ENCODE peak calls at places on chromosomes 4 and X, in seven cellular contexts. One of them, this sample, is unnamed.

GRCh38 chrX:16022580-16023170 is 100.7 kb upstream of the GRPR start:
- DNase-seq in foreskin fibroblast: peak
- DNase-seq in suprapubic skin: no peak
- DNase-seq in fibroblast of mammary gland: peak
- DNase-seq in left ventricle myocardium inferior: no peak
- DNase-seq in neural progenitor cell: no peak
- DNase-seq in neuronal stem cell: no peak
- DNase-seq in this sample: peak

GRCh38 chrX:56784666-56785065 is 55.6 kb downstream of the NBDY start:
- DNase-seq in neuronal stem cell: no peak
- DNase-seq in suprapubic skin: peak
- DNase-seq in fibroblast of mammary gland: no peak
- DNase-seq in left ventricle myocardium inferior: no peak
- DNase-seq in foreskin fibroblast: no peak
- DNase-seq in neural progenitor cell: no peak
- DNase-seq in this sample: no peak

GRCh38 chrX:71935542-71935941 is 24.9 kb downstream of the NHSL2 start:
- DNase-seq in neural progenitor cell: peak
- DNase-seq in neuronal stem cell: peak
- DNase-seq in suprapubic skin: no peak
- DNase-seq in fibroblast of mammary gland: no peak
- DNase-seq in left ventricle myocardium inferior: no peak
- DNase-seq in foreskin fibroblast: no peak
- DNase-seq in this sample: no peak

GRCh38 chrX:40936827-40937226 is 148.4 kb upstream of the USP9X start:
- DNase-seq in left ventricle myocardium inferior: no peak
- DNase-seq in neuronal stem cell: no peak
- DNase-seq in neural progenitor cell: no peak
- DNase-seq in suprapubic skin: no peak
- DNase-seq in fibroblast of mammary gland: no peak
- DNase-seq in foreskin fibroblast: no peak
- DNase-seq in this sample: no peak

GRCh38 chr4:336099-336892 is 1.3 kb upstream of the ZNF141 start:
- DNase-seq in fibroblast of mammary gland: peak
- DNase-seq in suprapubic skin: no peak
- DNase-seq in left ventricle myocardium inferior: peak
- DNase-seq in foreskin fibroblast: peak
- DNase-seq in neural progenitor cell: peak
- DNase-seq in neuronal stem cell: peak
- DNase-seq in this sample: no peak

GRCh38 chrX:16822723-16823122 is 36.5 kb downstream of the TXLNG start:
- DNase-seq in fibroblast of mammary gland: peak
- DNase-seq in foreskin fibroblast: peak
- DNase-seq in left ventricle myocardium inferior: no peak
- DNase-seq in suprapubic skin: no peak
- DNase-seq in neural progenitor cell: no peak
- DNase-seq in neuronal stem cell: no peak
- DNase-seq in this sample: peak

GRCh38 chr4:16250665-16251365 is 24.5 kb upstream of the TAPT1 start:
- DNase-seq in neuronal stem cell: no peak
- DNase-seq in left ventricle myocardium inferior: no peak
- DNase-seq in fibroblast of mammary gland: no peak
- DNase-seq in foreskin fibroblast: peak
- DNase-seq in suprapubic skin: no peak
- DNase-seq in neural progenitor cell: peak
- DNase-seq in this sample: peak

GRCh38 chr4:24856586-24856985 is 56.3 kb downstream of the CCDC149 start:
- DNase-seq in fibroblast of mammary gland: peak
- DNase-seq in neural progenitor cell: peak
- DNase-seq in neuronal stem cell: no peak
- DNase-seq in suprapubic skin: no peak
- DNase-seq in left ventricle myocardium inferior: no peak
- DNase-seq in foreskin fibroblast: peak
- DNase-seq in this sample: peak

GRCh38 chr4:170978990-170979389 is 834.2 kb upstream of the GALNTL6 start:
- DNase-seq in fibroblast of mammary gland: no peak
- DNase-seq in left ventricle myocardium inferior: no peak
- DNase-seq in suprapubic skin: no peak
- DNase-seq in neuronal stem cell: no peak
- DNase-seq in neural progenitor cell: no peak
- DNase-seq in foreskin fibroblast: no peak
- DNase-seq in this sample: no peak
- H3K4me3 ChIP-seq in fibroblast of mammary gland: no peak
- H3K4me3 ChIP-seq in left ventricle myocardium inferior: no peak
- H3K4me3 ChIP-seq in suprapubic skin: no peak
- H3K4me3 ChIP-seq in neuronal stem cell: no peak
- H3K4me3 ChIP-seq in neural progenitor cell: no peak
- H3K4me3 ChIP-seq in foreskin fibroblast: no peak
- H3K4me3 ChIP-seq in this sample: no peak

GRCh38 chr4:2799971-2800690 is 7.2 kb downstream of the SH3BP2 start:
- DNase-seq in neuronal stem cell: no peak
- DNase-seq in neural progenitor cell: no peak
- DNase-seq in fibroblast of mammary gland: no peak
- DNase-seq in foreskin fibroblast: peak
- DNase-seq in suprapubic skin: peak
- DNase-seq in left ventricle myocardium inferior: peak
- DNase-seq in this sample: no peak
- H3K4me3 ChIP-seq in neuronal stem cell: no peak
- H3K4me3 ChIP-seq in neural progenitor cell: no peak
- H3K4me3 ChIP-seq in fibroblast of mammary gland: no peak
- H3K4me3 ChIP-seq in foreskin fibroblast: no peak
- H3K4me3 ChIP-seq in suprapubic skin: peak
- H3K4me3 ChIP-seq in left ventricle myocardium inferior: peak
- H3K4me3 ChIP-seq in this sample: no peak

GRCh38 chr4:87078987-87079469 is 141.4 kb downstream of the KLHL8 start:
- DNase-seq in suprapubic skin: peak
- DNase-seq in neuronal stem cell: no peak
- DNase-seq in foreskin fibroblast: peak
- DNase-seq in left ventricle myocardium inferior: peak
- DNase-seq in fibroblast of mammary gland: peak
- DNase-seq in neural progenitor cell: no peak
- DNase-seq in this sample: peak
- H3K4me3 ChIP-seq in suprapubic skin: no peak
- H3K4me3 ChIP-seq in neuronal stem cell: no peak
- H3K4me3 ChIP-seq in foreskin fibroblast: no peak
- H3K4me3 ChIP-seq in left ventricle myocardium inferior: peak
- H3K4me3 ChIP-seq in fibroblast of mammary gland: no peak
- H3K4me3 ChIP-seq in neural progenitor cell: no peak
- H3K4me3 ChIP-seq in this sample: no peak

GRCh38 chrX:139691843-139692505 is 16.0 kb downstream of the MCF2 start:
- DNase-seq in foreskin fibroblast: peak
- DNase-seq in suprapubic skin: no peak
- DNase-seq in neural progenitor cell: peak
- DNase-seq in left ventricle myocardium inferior: no peak
- DNase-seq in neuronal stem cell: peak
- DNase-seq in fibroblast of mammary gland: no peak
- DNase-seq in this sample: no peak

GRCh38 chrX:139691493-139691842 is 16.5 kb downstream of the MCF2 start:
- DNase-seq in foreskin fibroblast: peak
- DNase-seq in fibroblast of mammary gland: peak
- DNase-seq in suprapubic skin: no peak
- DNase-seq in left ventricle myocardium inferior: peak
- DNase-seq in neural progenitor cell: peak
- DNase-seq in neuronal stem cell: no peak
- DNase-seq in this sample: no peak

GRCh38 chrX:139692506-139692849 is 15.5 kb downstream of the MCF2 start:
- DNase-seq in left ventricle myocardium inferior: no peak
- DNase-seq in suprapubic skin: no peak
- DNase-seq in neuronal stem cell: no peak
- DNase-seq in fibroblast of mammary gland: peak
- DNase-seq in neural progenitor cell: no peak
- DNase-seq in foreskin fibroblast: peak
- DNase-seq in this sample: no peak

GRCh38 chrX:139692908-139693307 is 15.1 kb downstream of the MCF2 start:
- DNase-seq in foreskin fibroblast: no peak
- DNase-seq in left ventricle myocardium inferior: no peak
- DNase-seq in suprapubic skin: no peak
- DNase-seq in neuronal stem cell: no peak
- DNase-seq in neural progenitor cell: no peak
- DNase-seq in fibroblast of mammary gland: no peak
- DNase-seq in this sample: no peak
- H3K4me3 ChIP-seq in foreskin fibroblast: peak
- H3K4me3 ChIP-seq in left ventricle myocardium inferior: peak
- H3K4me3 ChIP-seq in suprapubic skin: peak
- H3K4me3 ChIP-seq in neuronal stem cell: no peak
- H3K4me3 ChIP-seq in neural progenitor cell: no peak
- H3K4me3 ChIP-seq in fibroblast of mammary gland: no peak
- H3K4me3 ChIP-seq in this sample: no peak

DNA sequence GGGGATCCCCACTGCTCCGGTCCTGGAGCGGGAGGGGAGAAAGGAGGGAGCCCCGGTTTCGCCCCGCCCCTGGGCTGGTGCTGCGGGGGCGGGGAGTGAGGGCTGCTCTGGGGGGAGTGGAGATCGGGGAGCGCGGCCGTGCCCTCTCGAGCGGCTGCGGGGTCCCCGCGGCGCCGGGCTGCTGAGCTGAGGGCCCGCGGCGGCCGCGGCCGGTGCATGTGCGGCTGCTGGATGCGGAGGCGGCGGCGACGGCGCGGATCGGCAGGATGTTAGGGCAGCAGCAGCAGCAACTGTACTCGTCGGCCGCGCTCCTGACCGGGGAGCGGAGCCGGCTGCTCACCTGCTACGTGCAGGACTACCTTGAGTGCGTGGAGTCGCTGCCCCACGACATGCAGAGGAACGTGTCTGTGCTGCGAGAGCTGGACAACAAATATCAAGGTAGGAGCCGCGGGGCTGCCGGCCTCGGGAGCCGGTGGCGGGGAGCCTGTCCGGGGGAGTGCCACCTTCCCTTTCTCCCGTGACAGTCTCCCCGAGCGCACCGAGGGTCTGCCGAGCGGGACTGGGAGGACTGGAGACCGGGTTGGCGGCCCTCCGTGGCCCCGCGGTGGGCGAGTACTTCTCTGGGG is at the start of gene ING2:
- DNase-seq in foreskin fibroblast: peak
- DNase-seq in neural progenitor cell: peak
- DNase-seq in suprapubic skin: peak
- DNase-seq in left ventricle myocardium inferior: peak
- DNase-seq in fibroblast of mammary gland: no peak
- DNase-seq in neuronal stem cell: no peak
- DNase-seq in this sample: peak
- H3K4me3 ChIP-seq in foreskin fibroblast: peak
- H3K4me3 ChIP-seq in neural progenitor cell: peak
- H3K4me3 ChIP-seq in suprapubic skin: peak
- H3K4me3 ChIP-seq in left ventricle myocardium inferior: peak
- H3K4me3 ChIP-seq in fibroblast of mammary gland: peak
- H3K4me3 ChIP-seq in neuronal stem cell: peak
- H3K4me3 ChIP-seq in this sample: peak

GRCh38 chr4:183527326-183527725 is 22.5 kb downstream of the ING2 start:
- DNase-seq in foreskin fibroblast: no peak
- DNase-seq in neuronal stem cell: no peak
- DNase-seq in fibroblast of mammary gland: no peak
- DNase-seq in neural progenitor cell: no peak
- DNase-seq in suprapubic skin: no peak
- DNase-seq in left ventricle myocardium inferior: no peak
- DNase-seq in this sample: no peak
- H3K4me3 ChIP-seq in foreskin fibroblast: no peak
- H3K4me3 ChIP-seq in neuronal stem cell: no peak
- H3K4me3 ChIP-seq in fibroblast of mammary gland: no peak
- H3K4me3 ChIP-seq in neural progenitor cell: no peak
- H3K4me3 ChIP-seq in suprapubic skin: no peak
- H3K4me3 ChIP-seq in left ventricle myocardium inferior: no peak
- H3K4me3 ChIP-seq in this sample: no peak

GRCh38 chr4:7190668-7191545 is 1.4 kb upstream of the SORCS2 start:
- DNase-seq in neural progenitor cell: no peak
- DNase-seq in left ventricle myocardium inferior: no peak
- DNase-seq in foreskin fibroblast: no peak
- DNase-seq in neuronal stem cell: no peak
- DNase-seq in suprapubic skin: peak
- DNase-seq in fibroblast of mammary gland: no peak
- DNase-seq in this sample: no peak

GRCh38 chr4:7190278-7190594 is 2.1 kb upstream of the SORCS2 start:
- DNase-seq in neural progenitor cell: no peak
- DNase-seq in neuronal stem cell: no peak
- DNase-seq in suprapubic skin: no peak
- DNase-seq in left ventricle myocardium inferior: no peak
- DNase-seq in foreskin fibroblast: no peak
- DNase-seq in fibroblast of mammary gland: no peak
- DNase-seq in this sample: no peak

GRCh38 chr4:7193040-7193958 is 961 bp downstream of the SORCS2 start:
- DNase-seq in foreskin fibroblast: peak
- DNase-seq in suprapubic skin: peak
- DNase-seq in neural progenitor cell: peak
- DNase-seq in left ventricle myocardium inferior: no peak
- DNase-seq in neuronal stem cell: no peak
- DNase-seq in fibroblast of mammary gland: no peak
- DNase-seq in this sample: no peak

GRCh38 chr4:7192252-7193039 is at the start of gene SORCS2:
- DNase-seq in foreskin fibroblast: peak
- DNase-seq in suprapubic skin: no peak
- DNase-seq in neural progenitor cell: peak
- DNase-seq in left ventricle myocardium inferior: peak
- DNase-seq in neuronal stem cell: peak
- DNase-seq in fibroblast of mammary gland: peak
- DNase-seq in this sample: no peak

DNA sequence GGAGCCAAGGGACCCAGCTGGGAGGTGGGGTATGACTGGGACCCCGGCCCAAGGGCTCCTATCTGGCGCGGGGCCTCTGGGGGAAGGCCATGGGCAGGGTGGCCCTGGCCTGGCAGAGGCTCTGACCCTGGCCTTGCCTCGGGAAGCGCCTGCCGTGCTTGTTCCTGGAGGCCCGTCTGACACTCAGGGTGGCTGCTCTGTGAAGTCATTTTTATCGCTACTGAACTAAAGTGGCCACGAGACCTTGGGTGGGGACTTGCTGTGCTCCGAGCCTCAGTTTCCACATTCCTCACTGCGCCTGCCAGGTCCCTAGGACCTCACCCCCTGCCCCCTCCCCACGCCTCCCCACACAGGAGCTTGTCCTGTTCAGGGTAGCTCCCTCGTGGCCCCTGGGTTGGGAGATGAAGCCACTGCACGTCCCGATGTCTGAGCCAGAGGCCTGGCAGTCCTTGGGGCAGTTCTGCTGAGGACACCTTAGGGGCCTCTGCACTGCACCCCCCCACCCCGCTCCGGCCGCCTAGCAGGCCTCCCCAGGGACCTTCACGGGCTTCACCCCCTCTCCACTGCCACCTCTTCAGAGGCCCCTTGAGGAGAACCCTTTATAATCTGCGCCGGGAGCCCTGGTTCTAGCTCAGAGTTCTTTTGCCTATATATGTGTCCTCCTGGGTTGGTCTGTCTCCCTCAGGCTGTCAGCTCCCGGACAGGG is 639 bp upstream of the SORCS2 start:
- DNase-seq in neural progenitor cell: no peak
- DNase-seq in suprapubic skin: peak
- DNase-seq in left ventricle myocardium inferior: no peak
- DNase-seq in fibroblast of mammary gland: no peak
- DNase-seq in foreskin fibroblast: no peak
- DNase-seq in neuronal stem cell: no peak
- DNase-seq in this sample: no peak
- H3K4me3 ChIP-seq in neural progenitor cell: peak
- H3K4me3 ChIP-seq in suprapubic skin: peak
- H3K4me3 ChIP-seq in left ventricle myocardium inferior: peak
- H3K4me3 ChIP-seq in fibroblast of mammary gland: no peak
- H3K4me3 ChIP-seq in foreskin fibroblast: no peak
- H3K4me3 ChIP-seq in neuronal stem cell: no peak
- H3K4me3 ChIP-seq in this sample: peak

GRCh38 chr4:153090670-153091385 is 113.4 kb upstream of the TRIM2 start:
- DNase-seq in foreskin fibroblast: no peak
- DNase-seq in fibroblast of mammary gland: no peak
- DNase-seq in neural progenitor cell: no peak
- DNase-seq in neuronal stem cell: no peak
- DNase-seq in left ventricle myocardium inferior: no peak
- DNase-seq in suprapubic skin: no peak
- DNase-seq in this sample: no peak
- H3K4me3 ChIP-seq in foreskin fibroblast: no peak
- H3K4me3 ChIP-seq in fibroblast of mammary gland: no peak
- H3K4me3 ChIP-seq in neural progenitor cell: no peak
- H3K4me3 ChIP-seq in neuronal stem cell: no peak
- H3K4me3 ChIP-seq in left ventricle myocardium inferior: no peak
- H3K4me3 ChIP-seq in suprapubic skin: no peak
- H3K4me3 ChIP-seq in this sample: no peak

This sample was measured in astrocyte.